ENCODE peak calls at places on chromosomes 11 and 22, in five cellular contexts. G is sigmoid colon, J is fibroblast of lung, Y is glutamatergic neuron, D is ascending aorta. E is an unnamed sample.
A peak's percentile ranks its signal among the peaks of the same experiment; 100 is the strongest.

GRCh38 chr11:46119352-46120216 is 1.7 kb downstream of the PHF21A start:
- DNase-seq in G (peak; percentile 73), J (peak; percentile 82), Y (peak; percentile 57), D (no peak), E (peak; percentile 59)

GRCh38 chr11:69218271-69218682 is 62.5 kb downstream of the SMIM38 start:
- DNase-seq in G (no peak), J (no peak), Y (no peak), D (no peak), E (no peak)

GRCh38 chr22:29078869-29079207 is 6.0 kb downstream of the KREMEN1 start:
- DNase-seq in G (no peak), J (no peak), Y (no peak), D (no peak), E (no peak)

GRCh38 chr11:94170953-94171352 is 42.3 kb downstream of the PANX1 start:
- DNase-seq in G (no peak), J (no peak), Y (no peak), D (no peak), E (no peak)

GRCh38 chr22:35064664-35065063 is 1.3 kb upstream of the ISX start:
- DNase-seq in G (no peak), J (no peak), Y (no peak), D (no peak), E (no peak)

GRCh38 chr22:23621082-23621780 is 10.9 kb downstream of the DRICH1 start:
- DNase-seq in G (no peak), J (no peak), Y (no peak), D (no peak), E (no peak)

GRCh38 chr11:12827929-12828812 is 153.9 kb downstream of the TEAD1 start:
- DNase-seq in G (no peak), J (peak; percentile 89), Y (no peak), D (no peak), E (peak; percentile 33)

GRCh38 chr22:17734197-17734596 is 40.1 kb downstream of the BID start:
- DNase-seq in G (no peak), J (no peak), Y (no peak), D (no peak), E (no peak)

GRCh38 chr22:39833610-39834009 is 60.0 kb downstream of the ENTHD1 start:
- DNase-seq in G (no peak), J (no peak), Y (no peak), D (no peak), E (no peak)

GRCh38 chr11:117281159-117281558 is 10.0 kb upstream of the BACE1-AS start:
- DNase-seq in G (peak; percentile 39), J (peak; percentile 93), Y (no peak), D (no peak), E (no peak)

GRCh38 chr11:8281266-8281665 is 17.6 kb upstream of the LMO1 start:
- DNase-seq in G (peak; percentile 20), J (no peak), Y (no peak), D (no peak), E (no peak)

GRCh38 chr11:22657101-22657694 is 9.2 kb upstream of the GAS2 start:
- DNase-seq in G (no peak), J (no peak), Y (no peak), D (no peak), E (no peak)

GRCh38 chr22:17086301-17086700 is 1.5 kb downstream of the IL17RA start:
- DNase-seq in G (peak; percentile 63), J (no peak), Y (no peak), D (no peak), E (no peak)

GRCh38 chr11:84812351-84813083 is 814.6 kb downstream of the DLG2 start:
- DNase-seq in G (no peak), J (peak; percentile 8), Y (no peak), D (no peak), E (no peak)

GRCh38 chr22:49971232-49972162 is 10.9 kb downstream of the PIM3 start:
- DNase-seq in G (peak; percentile 88), J (peak; percentile 72), Y (peak; percentile 50), D (no peak), E (peak; percentile 23)

GRCh38 chr11:35007277-35007676 is 90.9 kb downstream of the PDHX start:
- DNase-seq in G (no peak), J (no peak), Y (no peak), D (no peak), E (no peak)

GRCh38 chr22:19488285-19488684 is 8.6 kb downstream of the CDC45 start:
- DNase-seq in G (no peak), J (no peak), Y (no peak), D (no peak), E (no peak)

GRCh38 chr22:19492504-19493174 is 12.9 kb downstream of the CDC45 start:
- DNase-seq in G (no peak), J (no peak), Y (no peak), D (no peak), E (no peak)

GRCh38 chr22:19488884-19489843 is 9.4 kb downstream of the CDC45 start:
- DNase-seq in G (no peak), J (peak; percentile 65), Y (no peak), D (no peak), E (no peak)

GRCh38 chr22:19494001-19494560 is 14.4 kb downstream of the CDC45 start:
- DNase-seq in G (no peak), J (no peak), Y (no peak), D (no peak), E (no peak)

DNA sequence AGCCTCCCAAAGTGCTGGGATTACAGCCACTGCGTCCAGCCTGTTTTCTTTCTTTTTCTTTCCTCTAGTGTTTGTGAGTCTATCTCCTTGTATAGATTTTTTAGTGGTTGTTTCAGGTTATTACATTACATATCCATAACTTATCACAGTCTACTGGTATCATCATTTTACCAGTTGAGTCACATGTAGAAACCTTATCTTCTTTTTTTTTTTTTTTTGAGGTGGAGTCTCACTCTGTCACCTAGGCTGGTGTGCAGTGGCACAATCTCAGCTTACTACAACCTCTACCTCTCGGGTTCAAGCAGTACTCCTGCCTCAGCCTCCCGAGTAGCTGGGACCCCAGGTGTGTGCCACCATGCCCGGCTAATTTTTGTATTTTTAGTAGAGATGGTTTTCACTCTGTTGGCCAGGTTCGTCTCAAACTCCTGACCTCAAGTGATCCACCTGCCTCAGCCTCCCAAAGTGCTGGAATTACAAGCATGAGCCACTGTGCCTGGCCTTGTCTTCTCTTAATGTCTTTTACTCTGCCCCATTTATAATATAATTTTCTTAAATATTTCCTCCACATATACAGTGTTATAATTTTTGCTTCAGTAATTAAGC is 11.0 kb downstream of the CDC45 start:
- DNase-seq in G (no peak), J (no peak), Y (no peak), D (no peak), E (no peak)
- TF ChIP-seq CTCF in G (no peak), J (no peak), Y (no peak), D (no peak), E (no peak)

GRCh38 chr22:31451709-31452571 is 37.7 kb downstream of the EIF4ENIF1 start:
- DNase-seq in G (no peak), J (peak; percentile 56), Y (no peak), D (no peak), E (peak; percentile 6)
- TF ChIP-seq CTCF in G (no peak), J (peak; percentile 54), Y (no peak), D (no peak), E (no peak)

GRCh38 chr11:1744879-1745700 is 5.3 kb downstream of the IFITM10 start:
- DNase-seq in G (peak; percentile 39), J (no peak), Y (peak; percentile 26), D (no peak), E (no peak)

GRCh38 chr11:1743587-1744136 is 6.7 kb downstream of the IFITM10 start:
- DNase-seq in G (no peak), J (no peak), Y (no peak), D (no peak), E (no peak)

GRCh38 chr11:1742869-1743586 is 7.4 kb downstream of the IFITM10 start:
- DNase-seq in G (no peak), J (no peak), Y (no peak), D (no peak), E (no peak)

GRCh38 chr11:1745701-1746320 is 4.6 kb downstream of the IFITM10 start:
- DNase-seq in G (no peak), J (no peak), Y (no peak), D (no peak), E (no peak)

GRCh38 chr11:1744137-1744878 is 6.1 kb downstream of the IFITM10 start:
- DNase-seq in G (no peak), J (no peak), Y (peak; percentile 50), D (no peak), E (no peak)
- TF ChIP-seq CTCF in G (no peak), J (no peak), Y (no peak), D (no peak), E (no peak)

GRCh38 chr22:43226368-43226979 is 39.5 kb upstream of the TTLL12 start:
- DNase-seq in G (no peak), J (peak; percentile 40), Y (peak; percentile 77), D (no peak), E (no peak)
- TF ChIP-seq CTCF in G (no peak), J (no peak), Y (no peak), D (no peak), E (no peak)

GRCh38 chr11:1041936-1042608 is 5.6 kb upstream of the MUC6 start:
- DNase-seq in G (peak; percentile 38), J (no peak), Y (peak; percentile 24), D (no peak), E (no peak)
- TF ChIP-seq CTCF in G (no peak), J (no peak), Y (no peak), D (no peak), E (no peak)

DNA sequence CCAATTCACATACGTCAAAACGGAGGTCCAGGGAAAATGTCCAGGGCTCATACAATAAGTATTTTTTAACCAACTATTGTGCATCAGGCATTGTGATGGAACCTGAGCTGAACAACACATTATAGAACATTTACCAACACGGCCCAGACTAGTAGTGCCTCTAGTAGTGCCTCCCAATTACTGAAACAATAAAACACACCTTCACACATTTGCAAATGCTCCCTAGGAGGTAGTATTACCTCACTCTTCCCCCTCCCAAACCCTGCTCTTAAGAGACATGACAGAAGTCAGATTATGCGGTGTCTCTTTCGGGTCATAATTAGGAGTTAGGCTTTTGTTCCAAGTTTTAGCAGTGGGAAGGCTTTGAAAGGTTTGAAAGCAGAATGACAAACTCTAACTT is 61.1 kb downstream of the PAK1 start:
- DNase-seq in G (no peak), J (no peak), Y (no peak), D (no peak), E (no peak)
- TF ChIP-seq CTCF in G (no peak), J (no peak), Y (no peak), D (no peak), E (no peak)

DNA sequence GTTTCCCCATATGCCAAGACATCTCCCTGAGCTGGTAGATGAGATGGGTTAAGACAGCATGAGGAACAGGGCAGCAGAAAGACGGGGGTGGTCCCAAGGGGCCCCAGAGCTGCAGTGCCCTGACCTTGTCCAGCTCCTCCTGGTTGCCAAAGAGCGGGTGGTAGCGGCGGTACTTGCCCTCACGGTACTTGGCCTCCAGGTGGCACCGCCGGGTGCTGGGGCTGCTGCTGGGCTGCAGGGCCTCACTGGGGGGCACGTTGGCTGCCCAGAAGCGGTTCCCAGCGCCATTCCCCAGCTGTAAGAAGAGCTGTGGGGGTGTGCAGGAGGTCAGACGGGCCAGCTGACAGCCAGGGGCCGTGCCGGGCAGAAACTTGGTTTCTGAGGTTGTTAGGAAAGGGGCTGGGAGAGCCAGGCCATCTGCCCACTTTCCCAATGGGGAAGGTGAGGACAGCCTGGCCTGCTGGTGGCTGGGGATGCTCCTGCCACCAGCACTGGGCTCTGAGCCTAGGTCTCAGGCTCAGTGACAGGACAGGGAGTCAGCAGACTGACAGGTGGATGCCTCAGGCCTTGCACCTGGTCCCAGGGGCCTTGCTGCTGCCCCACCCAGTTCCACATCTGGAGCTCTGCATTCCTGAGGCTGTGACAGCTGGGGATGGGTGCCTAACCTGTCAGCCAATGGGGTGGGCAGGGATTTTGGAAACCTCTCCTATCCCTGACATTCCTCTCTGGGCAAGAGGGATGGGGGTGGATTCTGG is 30.0 kb upstream of the PDE2A start:
- DNase-seq in G (no peak), J (no peak), Y (no peak), D (no peak), E (no peak)
- TF ChIP-seq CTCF in G (no peak), J (peak; percentile 22), Y (no peak), D (no peak), E (no peak)